ENCODE peak calls at places on chromosomes 3 and 15, in four cellular contexts. C is transverse colon, E is HepG2, S is GM23338. Z is an unnamed sample.

GRCh38 chr3:26460975-26461374 is 161.6 kb upstream of the LRRC3B start:
- DNase-seq in S (no peak), C (no peak), E (no peak), Z (no peak)

GRCh38 chr15:72173864-72174550 is 23.6 kb downstream of the GRAMD2A start:
- DNase-seq in S (no peak), E (no peak), C (no peak), Z (no peak)

GRCh38 chr15:74723187-74723586 is 2.1 kb downstream of the CYP1A1 start:
- DNase-seq in S (no peak), C (no peak), E (no peak), Z (no peak)

GRCh38 chr15:52749250-52749649 is 40.9 kb downstream of the ONECUT1 start:
- DNase-seq in E (no peak), C (no peak), S (peak; percentile 29), Z (no peak)

GRCh38 chr3:148971819-148972218 is 19.5 kb upstream of the GYG1 start:
- DNase-seq in S (no peak), E (no peak), C (no peak), Z (no peak)

GRCh38 chr15:60708684-60709083 is 229.7 kb upstream of the ICE2 start:
- DNase-seq in C (no peak), E (no peak), S (no peak), Z (no peak)

GRCh38 chr15:78298983-78299301 is 467 bp downstream of the SKIC8 start:
- DNase-seq in E (no peak), C (no peak), S (no peak), Z (no peak)

GRCh38 chr15:60865507-60865906 is 363.6 kb downstream of the RORA start:
- DNase-seq in C (no peak), S (no peak), E (no peak), Z (no peak)

GRCh38 chr15:91484141-91484540 is 369.4 kb upstream of the SLCO3A1 start:
- DNase-seq in C (no peak), E (no peak), S (no peak), Z (no peak)

GRCh38 chr3:56838441-56838840 is 36.7 kb upstream of the ARHGEF3 start:
- DNase-seq in C (no peak), E (no peak), S (no peak), Z (no peak)

GRCh38 chr15:25366058-25366457 is 72.8 kb downstream of the UBE3A start:
- DNase-seq in S (no peak), C (no peak), E (no peak), Z (no peak)

GRCh38 chr15:25362545-25362944 is 76.3 kb downstream of the UBE3A start:
- DNase-seq in E (no peak), S (no peak), C (no peak), Z (no peak)
- H3K4me3 ChIP-seq in E (no peak overlapping the region), S (no peak overlapping the region), C (no peak overlapping the region), Z (no peak overlapping the region)

GRCh38 chr15:65180167-65180566 is 5.0 kb downstream of the CLPX start:
- DNase-seq in S (no peak), C (no peak), E (no peak), Z (no peak)

GRCh38 chr15:65184944-65185717 is at the start of gene CLPX:
- DNase-seq in E (peak; percentile 96), C (peak; percentile 93), S (peak; percentile 96), Z (peak; percentile 93)

GRCh38 chr15:65183847-65184159 is 1.3 kb downstream of the CLPX start:
- DNase-seq in E (no peak), C (no peak), S (no peak), Z (no peak)

GRCh38 chr15:65182538-65182937 is 2.6 kb downstream of the CLPX start:
- DNase-seq in E (no peak), C (no peak), S (no peak), Z (no peak)

DNA sequence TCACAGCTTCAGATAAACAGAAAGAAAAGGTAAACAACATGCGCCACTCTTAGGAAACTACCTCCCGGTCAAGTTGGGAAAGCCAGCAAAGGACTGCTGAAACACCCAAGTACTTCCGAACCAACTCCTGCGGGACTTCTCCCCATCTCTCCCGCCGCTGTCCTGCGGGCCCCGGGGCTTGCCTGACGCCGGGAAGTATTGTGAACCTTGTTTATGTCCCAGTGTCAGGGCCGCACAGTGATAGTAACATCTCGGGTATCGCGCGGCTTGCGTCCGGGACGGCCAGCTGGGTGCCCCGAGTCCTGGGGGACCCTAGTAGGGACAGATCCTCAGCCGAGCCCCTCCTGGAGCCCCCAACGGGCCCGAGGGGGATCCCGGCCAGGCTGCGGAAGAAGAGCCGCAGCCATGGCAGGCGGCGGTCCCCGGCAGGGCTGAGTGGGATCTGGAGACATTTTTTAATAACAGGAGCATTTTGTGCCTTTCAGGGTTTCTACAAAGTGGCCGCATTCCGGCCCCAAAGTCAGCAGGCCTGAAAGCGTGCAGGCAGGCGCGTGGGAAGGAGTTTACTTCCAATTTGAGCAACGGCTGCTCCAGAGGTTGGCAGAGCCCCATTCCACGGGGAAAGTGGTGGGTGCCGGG is 718 bp downstream of the CLPX start:
- DNase-seq in E (peak; percentile 64), C (peak; percentile 73), S (peak; percentile 79), Z (no peak)
- TF ChIP-seq POLR2AphosphoS5 in E (peak; percentile 35), C (peak; percentile 40), S (no peak), Z (no peak)

DNA sequence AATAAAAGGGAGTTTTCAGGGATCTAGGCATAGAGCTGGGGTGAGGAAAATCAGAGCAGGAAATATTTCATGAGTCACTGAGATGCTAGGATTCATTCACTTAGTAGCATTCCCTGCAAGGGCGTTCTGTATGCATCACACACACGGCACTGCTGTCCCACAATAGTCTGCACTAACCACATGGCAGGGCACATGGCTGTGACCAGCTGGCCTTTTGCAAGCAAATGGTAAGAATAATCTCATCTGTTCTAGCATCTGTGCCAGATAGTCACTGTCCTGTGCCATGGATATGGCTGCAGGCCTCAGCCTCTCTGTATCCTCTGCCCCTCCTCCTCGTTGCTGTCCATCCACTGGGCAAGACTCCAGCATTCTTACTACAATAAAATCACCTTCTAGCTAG is 37.8 kb downstream of the BOC start:
- DNase-seq in S (no peak), C (no peak), E (no peak), Z (no peak)
- H3K4me3 ChIP-seq in S (no peak overlapping the region), C (no peak overlapping the region), E (no peak overlapping the region), Z (no peak overlapping the region)

GRCh38 chr3:70890085-70890484 is 577.6 kb upstream of the MDFIC2 start:
- DNase-seq in C (no peak), S (no peak), E (no peak), Z (no peak)
- TF ChIP-seq POLR2AphosphoS5 in C (no peak), S (no peak), E (no peak), Z (no peak)

GRCh38 chr3:4982773-4983738 is 3.8 kb downstream of the BHLHE40 start:
- DNase-seq in C (no peak), E (no peak), S (no peak), Z (no peak)
- H3K4me3 ChIP-seq in C (peak overlapping the region; percentile 67), E (peak overlapping the region; percentile 89), S (no peak overlapping the region), Z (peak overlapping the region; percentile 97)

Z was measured in suprapubic skin.